ENCODE peak calls at places on chromosomes 6 and 20, in four cellular contexts. B is AG10803, V is Karpas-422, F is M059J. E is an unnamed sample.

GRCh38 chr6:20211037-20211940 is 980 bp downstream of the MBOAT1 start:
- DNase-seq in B (no peak), V (no peak), F (peak), E (peak)

GRCh38 chr6:65979120-65979519 is 272.1 kb upstream of the EYS start:
- DNase-seq in B (peak), V (no peak), F (peak), E (no peak)

GRCh38 chr20:36855241-36855657 is 20.7 kb upstream of the TLDC2 start:
- DNase-seq in B (no peak), V (no peak), F (peak), E (no peak)

GRCh38 chr6:169156108-169156821 is 97.4 kb downstream of the THBS2 start:
- DNase-seq in B (peak), V (no peak), F (peak), E (peak)

GRCh38 chr20:46348231-46348803 is 40.0 kb upstream of the CDH22 start:
- DNase-seq in B (peak), V (peak), F (no peak), E (peak)

GRCh38 chr6:154239392-154239791 is 117.2 kb downstream of the IPCEF1 start:
- DNase-seq in B (no peak), V (no peak), F (peak), E (no peak)

GRCh38 chr6:166573456-166574216 is 12.8 kb downstream of the RAMACL start:
- DNase-seq in B (no peak), V (no peak), F (no peak), E (no peak)

GRCh38 chr20:35617397-35618031 is 1.9 kb downstream of the SPAG4 start:
- DNase-seq in B (peak), V (peak), F (peak), E (peak)

GRCh38 chr6:2157441-2158127 is 87.8 kb downstream of the GMDS start:
- DNase-seq in B (peak), V (no peak), F (peak), E (peak)